ENCODE peak calls at places on chromosomes 3 and 15, in six cellular contexts. L is HAP-1; U is NCI-H345; Z is T-cell; X is effector memory CD8-positive, alpha-beta T cell; Y is DMS153. S is an unnamed sample.

GRCh38 chr3:34808287-34808686 is 831.0 kb upstream of the ARPP21 start:
- DNase-seq in L (no peak), U (no peak), Z (no peak), X (no peak), Y (no peak), S (no peak)

GRCh38 chr3:122857019-122857418 is 62.1 kb downstream of the SLC49A4 start:
- DNase-seq in L (no peak), U (no peak), Z (no peak), X (no peak), Y (no peak), S (peak; percentile 41)

GRCh38 chr15:38878946-38879345 is 314.3 kb upstream of the RASGRP1 start:
- DNase-seq in L (no peak), U (no peak), Z (no peak), X (no peak), Y (no peak), S (no peak)

GRCh38 chr3:141530133-141530768 is 43.4 kb downstream of the RASA2 start:
- DNase-seq in L (peak; percentile 53), U (no peak), Z (peak; percentile 19), X (no peak), Y (no peak), S (peak; percentile 90)

GRCh38 chr3:197491478-197491877 is 64.3 kb downstream of the BDH1 start:
- DNase-seq in L (no peak), U (no peak), Z (no peak), X (no peak), Y (no peak), S (no peak)

GRCh38 chr3:101938262-101938847 is 89.0 kb downstream of the NFKBIZ start:
- DNase-seq in L (no peak), U (no peak), Z (no peak), X (no peak), Y (no peak), S (no peak)

GRCh38 chr3:62323241-62323640 is 50.1 kb downstream of the FEZF2 start:
- DNase-seq in L (no peak), U (no peak), Z (no peak), X (no peak), Y (no peak), S (no peak)

GRCh38 chr15:42508263-42508690 is 12.8 kb downstream of the SNAP23 start:
- DNase-seq in L (no peak), U (no peak), Z (no peak), X (no peak), Y (no peak), S (no peak)

GRCh38 chr15:28456476-28457395 is 76.0 kb downstream of the GOLGA8G start:
- DNase-seq in L (no peak), U (no peak), Z (no peak), X (no peak), Y (no peak), S (no peak)

GRCh38 chr3:63912768-63913588 is 795 bp upstream of the SCAANT1 start:
- DNase-seq in L (no peak), U (no peak), Z (peak; percentile 46), X (peak; percentile 3), Y (no peak), S (peak; percentile 61)

GRCh38 chr3:48524970-48525369 is 21.0 kb upstream of the SHISA5 start:
- DNase-seq in L (no peak), U (no peak), Z (no peak), X (no peak), Y (no peak), S (no peak)

GRCh38 chr15:54481819-54482218 is 503.6 kb downstream of the UNC13C start:
- DNase-seq in L (no peak), U (no peak), Z (no peak), X (no peak), Y (no peak), S (no peak)

GRCh38 chr15:75397494-75397893 is 29.1 kb upstream of the MAN2C1 start:
- DNase-seq in L (no peak), U (no peak), Z (no peak), X (no peak), Y (no peak), S (no peak)

GRCh38 chr15:101652098-101652782 is at the start of gene TM2D3:
- DNase-seq in L (peak; percentile 78), U (peak; percentile 89), Z (peak; percentile 94), X (peak; percentile 95), Y (peak; percentile 32), S (peak; percentile 95)

GRCh38 chr3:43294975-43295374 is 8.6 kb downstream of the SNRK start:
- DNase-seq in L (no peak), U (no peak), Z (no peak), X (no peak), Y (no peak), S (no peak)

GRCh38 chr15:23860290-23860751 is 173.2 kb upstream of the NDN start:
- DNase-seq in L (no peak), U (no peak), Z (no peak), X (no peak), Y (no peak), S (no peak)

GRCh38 chr15:77386626-77387025 is 33.3 kb downstream of the PEAK1 start:
- DNase-seq in L (no peak), U (no peak), Z (no peak), X (no peak), Y (no peak), S (no peak)

GRCh38 chr3:4568831-4569230 is 75.7 kb downstream of the ITPR1 start:
- DNase-seq in L (no peak), U (no peak), Z (no peak), X (no peak), Y (no peak), S (no peak)

S was measured in epithelial cell of esophagus.